ENCODE peak calls at places on chromosomes 13 and 19, in ten cellular contexts. Z is CD8-positive, alpha-beta memory T cell; T is lung; D is CD4-positive, CD25-positive, alpha-beta regulatory T cell; J is upper lobe of right lung; L is AG04450; K is CD8-positive, alpha-beta T cell; U is aorta; M is small intestine; C is transverse colon. V is an unnamed sample.

GRCh38 chr13:97224544-97225324 is 2.6 kb downstream of the MBNL2 start:
- DNase-seq in Z (peak; percentile 60), T (no peak), D (peak; percentile 62), J (no peak), L (no peak), K (no peak), U (no peak), M (peak; percentile 85), C (peak; percentile 70), V (peak; percentile 86)

GRCh38 chr13:102830646-102831045 is 15.2 kb upstream of the ERCC5 start:
- DNase-seq in Z (no peak), T (no peak), D (no peak), J (no peak), L (no peak), K (no peak), U (no peak), M (peak; percentile 67), C (peak; percentile 67), V (peak; percentile 40)

GRCh38 chr19:31066385-31066784 is 282.9 kb downstream of the TSHZ3 start:
- DNase-seq in Z (no peak), T (no peak), D (no peak), J (no peak), L (peak; percentile 34), K (no peak), U (no peak), M (no peak), C (no peak), V (no peak)

GRCh38 chr19:33248954-33249613 is 23.4 kb upstream of the SLC7A10 start:
- DNase-seq in Z (no peak), T (no peak), D (no peak), J (peak; percentile 86), L (no peak), K (no peak), U (no peak), M (peak; percentile 46), C (no peak), V (no peak)

GRCh38 chr19:55460670-55461258 is 678 bp downstream of the ISOC2 start:
- DNase-seq in Z (no peak), T (peak; percentile 78), D (no peak), J (peak; percentile 84), L (peak; percentile 48), K (no peak), U (peak; percentile 93), M (peak; percentile 59), C (peak; percentile 86), V (peak; percentile 80)

GRCh38 chr19:41218615-41219507 is at the start of gene AXL:
- DNase-seq in Z (no peak), T (peak; percentile 67), D (no peak), J (peak; percentile 84), L (no peak), K (no peak), U (peak; percentile 90), M (no peak), C (peak; percentile 64), V (peak; percentile 26)

GRCh38 chr19:46218160-46218559 is 11.4 kb upstream of the IGFL1 start:
- DNase-seq in Z (no peak), T (no peak), D (no peak), J (no peak), L (no peak), K (no peak), U (no peak), M (no peak), C (no peak), V (no peak)

GRCh38 chr13:48994731-48995130 is 19.0 kb downstream of the FNDC3A start:
- DNase-seq in Z (no peak), T (no peak), D (peak; percentile 4), J (no peak), L (no peak), K (no peak), U (no peak), M (no peak), C (no peak), V (no peak)

GRCh38 chr19:35585844-35586243 is at the start of gene PMIS2:
- DNase-seq in Z (no peak), T (no peak), D (no peak), J (no peak), L (no peak), K (no peak), U (peak; percentile 42), M (no peak), C (no peak), V (no peak)

GRCh38 chr19:16024266-16025107 is 51.8 kb upstream of the TPM4 start:
- DNase-seq in Z (no peak), T (no peak), D (no peak), J (no peak), L (no peak), K (no peak), U (peak; percentile 70), M (no peak), C (no peak), V (no peak)

GRCh38 chr13:44307255-44307654 is 66.4 kb upstream of the SERP2 start:
- DNase-seq in Z (no peak), T (no peak), D (no peak), J (no peak), L (no peak), K (no peak), U (no peak), M (no peak), C (no peak), V (no peak)

GRCh38 chr13:44304433-44304725 is 69.2 kb upstream of the SERP2 start:
- DNase-seq in Z (no peak), T (no peak), D (no peak), J (no peak), L (no peak), K (no peak), U (no peak), M (no peak), C (no peak), V (no peak)

GRCh38 chr13:44306401-44307192 is 67.0 kb upstream of the SERP2 start:
- DNase-seq in Z (peak; percentile 31), T (no peak), D (no peak), J (peak; percentile 66), L (peak; percentile 81), K (no peak), U (peak; percentile 86), M (peak; percentile 53), C (peak; percentile 63), V (no peak)

GRCh38 chr13:44305216-44305615 is 68.4 kb upstream of the SERP2 start:
- DNase-seq in Z (no peak), T (no peak), D (no peak), J (no peak), L (no peak), K (no peak), U (no peak), M (no peak), C (no peak), V (no peak)

GRCh38 chr13:44305845-44306244 is 67.8 kb upstream of the SERP2 start:
- DNase-seq in Z (no peak), T (no peak), D (no peak), J (no peak), L (no peak), K (no peak), U (no peak), M (no peak), C (no peak), V (no peak)
- H3K27ac ChIP-seq in Z (no peak overlapping the region), T (peak overlapping the region; percentile 83), D (no peak overlapping the region), J (peak overlapping the region; percentile 72), L (peak overlapping the region; percentile 85), K (no peak overlapping the region), U (peak overlapping the region; percentile 10), M (peak overlapping the region; percentile 93), C (peak overlapping the region; percentile 74), V (no peak overlapping the region)

DNA sequence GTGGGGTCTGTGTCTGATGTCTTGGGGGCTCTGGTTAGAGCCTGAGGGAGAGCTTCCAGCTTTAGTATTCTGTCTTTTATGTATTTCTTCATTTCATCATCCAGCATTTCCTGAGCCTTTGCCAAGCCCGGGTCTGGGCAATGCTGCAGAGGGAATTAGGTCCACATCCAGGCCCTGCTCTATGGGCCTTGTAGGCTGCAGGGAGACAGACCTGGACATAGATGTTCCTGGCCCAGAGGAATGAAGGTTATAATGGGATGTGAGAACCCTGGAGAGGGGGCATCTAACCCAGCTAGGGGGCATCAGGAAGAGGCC is 5.0 kb downstream of the MEGF8 start:
- DNase-seq in Z (no peak), T (no peak), D (no peak), J (no peak), L (no peak), K (no peak), U (no peak), M (no peak), C (no peak), V (no peak)
- H3K4me3 ChIP-seq in Z (no peak overlapping the region), T (no peak overlapping the region), D (no peak overlapping the region), J (no peak overlapping the region), L (no peak overlapping the region), K (no peak overlapping the region), U (no peak overlapping the region), M (no peak overlapping the region), C (no peak overlapping the region), V (no peak overlapping the region)

GRCh38 chr19:12907166-12907565 is 11.9 kb downstream of the SYCE2 start:
- DNase-seq in Z (no peak), T (no peak), D (no peak), J (no peak), L (no peak), K (no peak), U (no peak), M (no peak), C (no peak), V (no peak)

GRCh38 chr19:12913871-12914690 is 5.0 kb downstream of the SYCE2 start:
- DNase-seq in Z (peak; percentile 69), T (no peak), D (peak; percentile 54), J (no peak), L (no peak), K (peak; percentile 34), U (no peak), M (peak; percentile 33), C (peak; percentile 45), V (no peak)

GRCh38 chr19:12918253-12918652 is 840 bp downstream of the SYCE2 start:
- DNase-seq in Z (no peak), T (no peak), D (no peak), J (no peak), L (no peak), K (no peak), U (no peak), M (no peak), C (no peak), V (no peak)

DNA sequence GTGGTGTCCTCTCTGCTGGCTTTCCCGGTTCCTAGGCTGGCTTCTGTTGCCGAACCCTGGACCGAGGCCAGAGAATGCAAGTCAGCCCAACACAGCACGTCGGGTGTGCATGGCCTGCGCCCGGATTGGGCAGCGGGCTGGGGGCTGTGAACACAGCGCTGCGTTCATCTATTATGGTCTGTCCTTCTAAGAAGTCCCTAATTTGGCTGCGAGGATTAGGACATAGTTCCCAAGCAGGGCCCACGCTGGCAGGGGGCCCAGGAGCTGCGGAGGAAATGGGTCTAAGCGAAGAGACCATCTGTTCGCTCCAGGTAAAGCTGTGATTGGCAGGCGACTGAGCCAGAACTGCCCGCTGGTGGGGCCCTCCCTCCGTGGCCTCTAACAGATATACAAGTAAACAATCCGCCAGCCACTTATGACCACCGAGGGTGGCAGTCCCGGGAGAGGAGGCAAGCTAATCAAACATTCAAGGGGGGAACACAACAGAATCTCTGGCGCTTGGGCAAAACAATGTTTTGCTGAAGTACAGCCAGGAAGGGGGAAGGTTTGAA is 6.0 kb downstream of the SYCE2 start:
- DNase-seq in Z (no peak), T (no peak), D (no peak), J (peak; percentile 76), L (peak; percentile 21), K (no peak), U (peak; percentile 89), M (peak; percentile 26), C (peak; percentile 66), V (peak; percentile 90)
- H3K27ac ChIP-seq in Z (no peak overlapping the region), T (peak overlapping the region; percentile 60), D (no peak overlapping the region), J (peak overlapping the region; percentile 60), L (no peak overlapping the region), K (no peak overlapping the region), U (peak overlapping the region; percentile 9), M (peak overlapping the region; percentile 80), C (peak overlapping the region; percentile 86), V (peak overlapping the region; percentile 83)

GRCh38 chr19:6576869-6577281 is 14.1 kb downstream of the CD70 start:
- DNase-seq in Z (no peak), T (no peak), D (no peak), J (no peak), L (no peak), K (no peak), U (no peak), M (no peak), C (peak; percentile 56), V (no peak)
- H3K4me3 ChIP-seq in Z (no peak overlapping the region), T (no peak overlapping the region), D (no peak overlapping the region), J (no peak overlapping the region), L (no peak overlapping the region), K (no peak overlapping the region), U (no peak overlapping the region), M (no peak overlapping the region), C (no peak overlapping the region), V (no peak overlapping the region)